ENCODE peak calls at places on chromosomes 4 and X, in four cellular contexts. L, I, E and F are unnamed samples.
A peak's percentile ranks its signal among the peaks of the same experiment; 100 is the strongest.

GRCh38 chr4:157220026-157220881 is at the start of gene GRIA2:
- DNase-seq in L (peak; percentile 33), E (peak; percentile 68), I (peak; percentile 54), F (peak; percentile 47)

GRCh38 chrX:65688403-65688881 is 21.0 kb downstream of the MSN start:
- DNase-seq in I (peak; percentile 73), E (no peak), L (peak; percentile 57), F (peak; percentile 83)

GRCh38 chrX:14027511-14028019 is 2.1 kb downstream of the GEMIN8 start:
- DNase-seq in E (no peak), I (peak; percentile 86), L (peak; percentile 57), F (peak; percentile 96)

GRCh38 chr4:71426381-71427042 is 87.7 kb downstream of the SLC4A4 start:
- DNase-seq in I (no peak), E (no peak), L (no peak), F (no peak)

GRCh38 chr4:8410641-8411271 is 29.8 kb downstream of the ACOX3 start:
- DNase-seq in L (peak; percentile 41), E (no peak), I (peak; percentile 59), F (peak; percentile 47)

GRCh38 chrX:121208563-121208962 is 161.2 kb downstream of the GLUD2 start:
- DNase-seq in L (no peak), E (no peak), I (no peak), F (no peak)

GRCh38 chr4:51843309-51844156 is 580 bp downstream of the DCUN1D4 start:
- DNase-seq in E (peak; percentile 65), I (peak; percentile 56), L (peak; percentile 71), F (peak; percentile 56)

GRCh38 chrX:140664939-140665338 is 44.6 kb upstream of the LINC00632 start:
- DNase-seq in I (peak; percentile 18), E (no peak), L (peak; percentile 33), F (peak; percentile 16)

GRCh38 chr4:16714191-16714590 is 184.3 kb downstream of the LDB2 start:
- DNase-seq in E (no peak), I (no peak), L (no peak), F (no peak)

GRCh38 chr4:92387459-92388069 is 83.8 kb downstream of the GRID2 start:
- DNase-seq in L (peak; percentile 11), I (peak; percentile 53), E (peak; percentile 13), F (peak; percentile 50)

GRCh38 chr4:177177446-177178160 is 132.1 kb upstream of the NEIL3 start:
- DNase-seq in I (peak; percentile 89), L (peak; percentile 85), E (no peak), F (peak; percentile 57)

GRCh38 chr4:84498203-84499026 is 677 bp downstream of the NKX6-1 start:
- DNase-seq in I (peak; percentile 7), L (peak; percentile 29), E (peak; percentile 45), F (peak; percentile 25)

GRCh38 chr4:71294301-71294700 is 44.5 kb upstream of the SLC4A4 start:
- DNase-seq in I (peak; percentile 78), L (peak; percentile 29), E (no peak), F (peak; percentile 38)

GRCh38 chr4:13535708-13536361 is 8.5 kb downstream of the NKX3-2 start:
- DNase-seq in E (no peak), L (no peak), I (no peak), F (no peak)

GRCh38 chr4:71453516-71453915 is 114.7 kb downstream of the SLC4A4 start:
- DNase-seq in E (no peak), L (no peak), I (no peak), F (no peak)

GRCh38 chrX:121579016-121579760 is 531.8 kb downstream of the GLUD2 start:
- DNase-seq in I (no peak), L (peak; percentile 1), E (peak; percentile 24), F (peak; percentile 53)

GRCh38 chr4:33625762-33626161 is 2618.6 kb downstream of the ARAP2 start:
- DNase-seq in E (no peak), I (no peak), L (no peak), F (no peak)

GRCh38 chrX:123745511-123745910 is 12.7 kb upstream of the THOC2 start:
- DNase-seq in E (no peak), L (no peak), I (no peak), F (no peak)

GRCh38 chr4:34771632-34772031 is 1472.7 kb downstream of the ARAP2 start:
- DNase-seq in I (no peak), E (no peak), L (no peak), F (no peak)

GRCh38 chrX:13120017-13120416 is 75.6 kb upstream of the FAM9C start:
- DNase-seq in I (peak; percentile 53), E (peak; percentile 69), L (no peak), F (peak; percentile 43)

GRCh38 chrX:50941638-50942037 is 31.1 kb downstream of the BMP15 start:
- DNase-seq in I (no peak), L (no peak), E (no peak), F (no peak)

GRCh38 chrX:44744828-44745227 is 99.0 kb upstream of the DUSP21 start:
- DNase-seq in L (no peak), I (no peak), E (no peak), F (no peak)
- TF ChIP-seq CTCF in L (no peak), I (no peak), E (no peak), F (no peak)

GRCh38 chr4:40316333-40316781 is 18.8 kb upstream of the CHRNA9 start:
- DNase-seq in L (peak; percentile 95), E (no peak), I (peak; percentile 93), F (peak; percentile 96)
- H3K4me3 ChIP-seq in L (peak overlapping the region; percentile 60), E (no peak overlapping the region), I (peak overlapping the region; percentile 25), F (peak overlapping the region; percentile 55)

GRCh38 chr4:152831416-152831815 is 51.7 kb downstream of the ARFIP1 start:
- DNase-seq in E (no peak), I (peak; percentile 24), L (peak; percentile 16), F (no peak)

DNA sequence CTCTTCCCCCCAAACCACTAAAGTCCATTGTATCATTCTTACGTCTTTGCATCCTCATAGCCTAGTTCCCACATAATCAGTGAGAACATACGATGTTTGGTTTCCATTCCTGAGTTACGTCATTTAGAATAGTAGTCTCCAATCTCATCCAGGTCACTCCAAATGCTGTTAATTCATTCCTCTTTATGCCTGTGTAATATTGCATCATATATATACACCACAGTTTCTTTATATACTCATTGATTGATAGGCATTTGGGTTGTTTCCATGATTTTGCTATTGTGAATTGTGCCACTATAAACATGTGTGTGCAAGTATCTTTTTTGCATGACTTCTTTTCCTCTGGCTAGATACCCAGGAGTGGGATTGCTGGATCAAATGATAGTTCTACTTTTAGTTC is 57.2 kb downstream of the ARFIP1 start:
- DNase-seq in E (no peak), L (no peak), I (no peak), F (no peak)
- TF ChIP-seq CTCF in E (no peak), L (no peak), I (no peak), F (no peak)

GRCh38 chr4:168587326-168588125 is 90.7 kb downstream of the PALLD start:
- DNase-seq in L (peak; percentile 76), E (no peak), I (peak; percentile 88), F (peak; percentile 94)

GRCh38 chr4:168589154-168589553 is 92.3 kb downstream of the PALLD start:
- DNase-seq in E (no peak), I (peak; percentile 90), L (peak; percentile 48), F (peak; percentile 86)

GRCh38 chr4:168584321-168584771 is 87.5 kb downstream of the PALLD start:
- DNase-seq in L (peak; percentile 79), E (no peak), I (peak; percentile 53), F (peak; percentile 64)

GRCh38 chr4:168585168-168586091 is 88.6 kb downstream of the PALLD start:
- DNase-seq in L (peak; percentile 77), E (peak; percentile 56), I (peak; percentile 82), F (peak; percentile 87)

DNA sequence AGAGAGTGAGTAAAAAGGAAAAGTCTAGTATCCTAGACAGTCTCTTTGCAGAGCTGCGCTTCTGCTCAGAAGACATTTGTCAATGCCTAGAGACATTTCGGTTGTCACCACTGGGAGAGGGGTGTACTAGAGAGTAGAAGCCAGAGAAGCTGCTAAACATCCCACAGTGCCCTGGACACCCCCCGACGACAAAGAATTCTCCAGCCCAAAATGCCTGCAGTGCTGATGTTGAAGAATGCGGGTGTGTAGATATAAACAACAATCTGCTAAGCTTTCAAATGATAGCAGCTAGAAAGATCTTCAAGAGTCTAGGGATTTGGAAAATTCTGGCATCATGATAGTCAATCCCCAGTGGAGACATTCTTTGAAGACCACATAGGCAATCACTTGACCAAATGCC is 90.1 kb downstream of the PALLD start:
- DNase-seq in I (no peak), L (no peak), E (no peak), F (no peak)
- H3K4me3 ChIP-seq in I (no peak overlapping the region), L (no peak overlapping the region), E (no peak overlapping the region), F (no peak overlapping the region)

DNA sequence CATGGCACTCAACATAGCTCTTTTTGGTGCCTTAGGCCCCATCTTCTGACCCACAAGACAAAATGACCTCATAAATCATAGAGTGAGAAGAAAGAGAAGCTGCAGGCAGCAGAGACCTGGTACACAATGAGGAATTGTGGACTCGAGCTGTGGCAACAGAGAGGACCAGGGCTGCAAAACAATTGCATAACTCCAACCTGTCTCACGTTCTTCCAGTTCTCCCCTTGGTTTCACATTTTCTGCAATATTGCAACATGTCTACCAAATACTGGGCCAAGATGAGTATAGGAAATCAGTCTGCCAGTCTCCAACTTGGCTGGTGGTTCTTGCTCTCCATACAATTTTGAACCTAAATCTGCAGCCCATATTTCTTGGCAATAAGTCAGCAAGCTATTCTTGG is 105.3 kb downstream of the KDR start:
- DNase-seq in L (no peak), I (no peak), E (no peak), F (no peak)
- TF ChIP-seq CTCF in L (no peak), I (no peak), E (no peak), F (no peak)